ENCODE peak calls at places on chromosomes 4 and X, in five cellular contexts. L, M, T, W and S are unnamed samples.

GRCh38 chr4:54234497-54235205 is 5.6 kb downstream of the PDGFRA start:
- DNase-seq in W (no peak), T (no peak), L (no peak), M (no peak), S (no peak)

GRCh38 chr4:81566076-81566663 is 94.5 kb upstream of the RASGEF1B start:
- DNase-seq in L (no peak), M (no peak), W (no peak), T (no peak), S (no peak)

GRCh38 chrX:72693477-72693876 is 20.6 kb downstream of the PHKA1 start:
- DNase-seq in L (no peak), T (no peak), W (no peak), M (no peak), S (no peak)

GRCh38 chrX:45781901-45782553 is 581.4 kb upstream of the DIPK2B start:
- DNase-seq in T (peak; percentile 71), L (peak; percentile 84), M (no peak), W (no peak), S (no peak)

GRCh38 chr4:138975225-138975624 is 40.4 kb upstream of the NOCT start:
- DNase-seq in L (no peak), T (no peak), W (no peak), M (no peak), S (no peak)

GRCh38 chr4:97987019-97987648 is 156.1 kb downstream of the STPG2 start:
- DNase-seq in M (no peak), T (peak; percentile 24), W (no peak), L (no peak), S (no peak)

GRCh38 chr4:105633241-105633640 is 75.2 kb downstream of the INTS12 start:
- DNase-seq in T (no peak), M (no peak), L (no peak), W (no peak), S (no peak)

GRCh38 chrX:135923353-135923752 is 29.8 kb downstream of the SAGE1 start:
- DNase-seq in W (no peak), M (no peak), L (no peak), T (peak; percentile 4), S (no peak)

GRCh38 chr4:18366762-18367358 is 345.3 kb upstream of the LCORL start:
- DNase-seq in L (peak; percentile 6), W (no peak), M (no peak), T (peak; percentile 18), S (no peak)

DNA sequence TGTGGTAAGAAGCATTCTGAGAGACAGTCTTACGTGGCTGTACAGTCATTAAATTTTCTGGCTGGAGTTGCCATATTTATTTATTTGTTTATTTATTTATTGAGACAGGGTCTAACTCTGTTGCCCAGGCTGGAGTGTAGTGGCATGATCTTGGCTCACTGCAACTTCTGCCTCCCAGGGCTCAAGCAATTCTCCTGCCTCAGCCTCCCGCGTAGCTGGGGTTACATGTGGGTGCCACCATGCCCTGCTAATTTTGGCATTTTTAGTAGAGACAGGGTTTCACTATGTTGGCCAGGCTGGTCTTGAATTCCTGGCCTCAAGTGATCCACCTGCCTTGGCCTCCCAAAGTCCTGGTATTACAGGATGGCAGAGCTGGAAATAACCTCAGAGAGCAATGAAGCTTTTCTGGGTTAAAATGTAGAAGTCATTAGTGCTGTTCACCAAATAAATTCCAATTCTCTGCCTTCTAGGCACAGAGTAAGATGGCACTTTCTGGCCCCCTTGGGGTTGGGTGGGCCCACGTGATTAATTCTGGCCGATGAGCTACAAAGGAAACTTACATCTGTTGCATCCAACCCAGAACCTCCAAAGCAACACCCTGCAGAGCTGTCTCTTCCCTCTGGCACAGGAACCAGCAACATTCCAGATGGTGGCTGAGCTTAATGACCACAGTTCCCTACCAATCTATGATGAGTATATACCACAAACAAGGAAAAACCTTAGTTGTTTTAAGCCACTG is 4.5 kb downstream of the MRFAP1 start:
- DNase-seq in W (no peak), T (no peak), L (no peak), M (no peak), S (no peak)
- TF ChIP-seq POLR2A in W (no peak), T (no peak), L (no peak), M (no peak), S (no peak)

DNA sequence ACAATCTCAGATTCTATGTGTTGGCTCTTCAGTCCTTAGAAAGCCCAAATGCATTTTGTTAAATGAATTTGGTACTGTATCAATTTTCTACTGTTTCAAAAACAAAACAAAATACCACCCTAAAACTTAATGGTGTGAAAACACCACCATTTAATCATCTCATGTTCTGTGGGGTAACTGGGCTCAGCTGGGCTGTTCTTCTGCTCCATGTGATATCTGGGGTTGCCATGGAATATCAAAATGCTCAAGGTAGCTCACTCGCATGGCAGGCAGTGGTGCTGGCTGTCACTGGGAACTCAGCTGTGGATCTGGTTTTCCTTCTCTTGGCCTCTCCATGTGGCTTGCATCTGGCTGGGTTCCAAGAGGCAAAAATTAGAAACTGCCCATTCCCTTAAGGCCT is 279.1 kb downstream of the STK32B start:
- DNase-seq in M (no peak), W (no peak), L (no peak), T (no peak), S (no peak)
- TF ChIP-seq POLR2A in M (no peak), W (no peak), L (no peak), T (no peak), S (no peak)

GRCh38 chrX:154805696-154806091 is 409 bp upstream of the MPP1 start:
- DNase-seq in T (no peak), M (no peak), L (peak; percentile 21), W (no peak), S (no peak)
- TF ChIP-seq POLR2A in T (no peak), M (no peak), L (no peak), W (no peak), S (no peak)

DNA sequence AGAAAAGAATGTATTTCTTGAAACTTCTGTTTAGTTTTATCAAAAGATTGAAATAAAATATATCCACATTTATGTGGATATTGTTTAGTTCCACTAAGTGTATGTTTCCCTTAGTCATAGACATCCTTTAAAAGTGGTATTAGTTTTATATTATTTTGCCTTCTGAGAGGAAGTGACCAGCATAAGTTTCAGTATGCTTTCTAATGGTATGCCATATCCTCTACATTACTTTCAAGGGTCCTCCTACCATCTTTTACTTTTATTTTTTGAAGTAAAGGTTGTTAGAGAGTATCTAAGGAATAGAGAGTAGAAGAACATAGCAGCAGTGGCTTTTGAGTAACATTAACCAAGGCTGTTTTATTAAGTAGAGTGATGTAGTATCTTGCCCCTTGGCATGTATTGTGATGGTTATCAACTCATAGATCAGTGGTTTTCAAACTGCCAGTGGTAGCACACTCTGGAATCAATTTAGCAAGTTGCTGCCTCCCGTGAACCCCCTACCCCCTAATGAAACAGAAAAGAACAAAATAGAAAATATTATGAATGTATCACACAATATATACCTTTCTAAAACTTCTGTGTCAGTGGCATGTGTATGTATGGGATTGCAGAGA is 44.8 kb downstream of the RBPJ start:
- DNase-seq in M (no peak), T (no peak), W (no peak), L (no peak), S (no peak)
- TF ChIP-seq POLR2A in M (no peak), T (no peak), W (no peak), L (no peak), S (no peak)

GRCh38 chr4:1248262-1249147 is at the start of gene CTBP1:
- DNase-seq in T (peak; percentile 81), L (peak; percentile 83), W (peak; percentile 90), M (peak; percentile 92), S (peak; percentile 86)

GRCh38 chr4:1247811-1248261 is 1.1 kb downstream of the CTBP1 start:
- DNase-seq in W (peak; percentile 71), T (no peak), L (no peak), M (no peak), S (no peak)

GRCh38 chr4:1245481-1246051 is 3.4 kb downstream of the CTBP1 start:
- DNase-seq in L (no peak), W (no peak), M (no peak), T (no peak), S (no peak)

GRCh38 chr4:1246111-1246881 is 2.6 kb downstream of the CTBP1 start:
- DNase-seq in T (no peak), L (no peak), W (peak; percentile 64), M (peak; percentile 39), S (no peak)

GRCh38 chr4:1246901-1247810 is 1.8 kb downstream of the CTBP1 start:
- DNase-seq in L (no peak), M (peak; percentile 50), T (no peak), W (peak; percentile 66), S (no peak)
- TF ChIP-seq POLR2A in L (no peak), M (no peak), T (no peak), W (no peak), S (peak; percentile 26)

GRCh38 chr4:182918044-182918607 is 940 bp upstream of the DCTD start:
- DNase-seq in M (no peak), T (no peak), L (no peak), W (no peak), S (no peak)

GRCh38 chr4:182914357-182914756 is 2.8 kb downstream of the DCTD start:
- DNase-seq in T (no peak), W (no peak), M (no peak), L (no peak), S (no peak)

GRCh38 chr4:182916483-182917181 is 554 bp downstream of the DCTD start:
- DNase-seq in T (peak; percentile 47), L (peak; percentile 79), W (peak; percentile 84), M (no peak), S (peak; percentile 50)

GRCh38 chr4:182918791-182919302 is 1.7 kb upstream of the DCTD start:
- DNase-seq in W (no peak), M (no peak), L (no peak), T (no peak), S (no peak)

DNA sequence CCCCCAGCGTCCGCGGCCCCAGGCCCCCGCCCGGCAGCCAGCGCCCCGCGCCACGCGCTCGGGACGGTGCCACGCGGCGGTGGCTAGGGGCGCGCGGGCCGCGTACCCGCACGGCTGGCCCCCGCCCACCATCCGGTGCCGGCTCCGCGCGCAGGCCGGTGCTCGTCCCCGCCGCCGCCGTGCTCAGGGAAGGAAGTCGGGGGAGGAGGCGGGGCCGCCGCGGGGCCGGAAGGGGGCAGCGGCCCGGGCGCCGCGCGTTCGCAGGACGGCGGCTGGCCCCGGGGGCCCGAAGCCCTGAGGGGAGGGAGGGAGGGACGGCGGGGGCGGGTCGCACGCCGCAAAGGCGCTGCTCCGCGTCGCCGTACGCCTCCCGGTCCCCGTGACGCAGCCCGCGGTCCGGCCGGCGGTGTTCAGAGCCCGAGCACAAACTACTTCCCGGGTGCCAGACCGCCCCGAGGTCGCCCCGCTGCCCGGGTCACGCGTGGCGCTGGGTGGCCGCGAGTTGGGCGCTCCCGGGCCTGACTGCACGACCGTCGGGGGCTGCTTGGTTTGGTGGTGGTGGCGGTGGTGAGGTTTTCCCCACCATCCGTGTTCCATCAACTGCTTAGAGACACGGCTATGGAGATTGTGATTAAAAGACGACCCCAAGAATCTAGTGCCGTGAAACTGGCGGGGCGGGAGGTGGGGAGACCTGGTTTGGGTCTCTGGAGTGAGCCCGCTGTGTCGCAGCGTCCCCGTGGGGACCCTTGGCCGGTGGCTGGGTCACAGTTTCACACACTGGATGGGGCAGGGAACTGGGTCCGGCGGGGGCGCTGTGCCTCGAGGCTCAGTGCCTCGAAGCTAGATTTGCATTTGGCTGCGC is at the start of gene DCTD:
- DNase-seq in T (peak; percentile 52), W (peak; percentile 86), M (peak; percentile 53), L (peak; percentile 65), S (peak; percentile 30)
- TF ChIP-seq POLR2A in T (peak; percentile 43), W (peak; percentile 13), M (peak; percentile 84), L (peak; percentile 39), S (peak; percentile 64)

GRCh38 chr4:114472269-114473032 is 126.2 kb upstream of the UGT8 start:
- DNase-seq in L (no peak), W (no peak), M (no peak), T (no peak), S (no peak)

GRCh38 chr4:114476310-114476709 is 122.3 kb upstream of the UGT8 start:
- DNase-seq in L (no peak), M (no peak), T (no peak), W (no peak), S (no peak)

GRCh38 chr4:114479595-114479994 is 119.0 kb upstream of the UGT8 start:
- DNase-seq in W (no peak), M (no peak), T (no peak), L (no peak), S (no peak)

GRCh38 chr4:114474401-114474800 is 124.2 kb upstream of the UGT8 start:
- DNase-seq in T (no peak), W (no peak), L (no peak), M (no peak), S (no peak)
- TF ChIP-seq POLR2A in T (no peak), W (no peak), L (no peak), M (no peak), S (no peak)